ENCODE peak calls at places on chromosomes 3 and 15, in six cellular contexts. One of them, this sample, is unnamed.

GRCh38 chr3:10336761-10337160 is 15.8 kb upstream of the SEC13 start:
- DNase-seq in ovary: no peak
- DNase-seq in spleen: peak
- DNase-seq in uterus: no peak
- DNase-seq in body of pancreas: no peak
- DNase-seq in endothelial cell of umbilical vein: no peak
- DNase-seq in this sample: no peak

GRCh38 chr3:23940775-23941174 is 4.3 kb upstream of the NR1D2 start:
- DNase-seq in endothelial cell of umbilical vein: no peak
- DNase-seq in body of pancreas: no peak
- DNase-seq in spleen: no peak
- DNase-seq in ovary: no peak
- DNase-seq in uterus: no peak
- DNase-seq in this sample: no peak

GRCh38 chr3:151044706-151045105 is 40.8 kb upstream of the MED12L start:
- DNase-seq in spleen: no peak
- DNase-seq in endothelial cell of umbilical vein: no peak
- DNase-seq in body of pancreas: no peak
- DNase-seq in ovary: no peak
- DNase-seq in uterus: no peak
- DNase-seq in this sample: no peak

GRCh38 chr15:87207945-87208580 is 1048.5 kb downstream of the NTRK3 start:
- DNase-seq in uterus: no peak
- DNase-seq in body of pancreas: no peak
- DNase-seq in endothelial cell of umbilical vein: no peak
- DNase-seq in ovary: no peak
- DNase-seq in spleen: no peak
- DNase-seq in this sample: no peak

GRCh38 chr3:172314616-172315015 is 133.6 kb downstream of the GHSR start:
- DNase-seq in uterus: no peak
- DNase-seq in endothelial cell of umbilical vein: no peak
- DNase-seq in ovary: no peak
- DNase-seq in body of pancreas: no peak
- DNase-seq in spleen: no peak
- DNase-seq in this sample: no peak

GRCh38 chr3:72338942-72339749 is 509.1 kb downstream of the SHQ1 start:
- DNase-seq in uterus: peak
- DNase-seq in spleen: peak
- DNase-seq in ovary: no peak
- DNase-seq in body of pancreas: peak
- DNase-seq in endothelial cell of umbilical vein: peak
- DNase-seq in this sample: no peak

GRCh38 chr15:62474771-62475124 is 309.7 kb upstream of the C2CD4B start:
- DNase-seq in uterus: no peak
- DNase-seq in body of pancreas: no peak
- DNase-seq in endothelial cell of umbilical vein: no peak
- DNase-seq in spleen: no peak
- DNase-seq in ovary: no peak
- DNase-seq in this sample: no peak

GRCh38 chr3:156675744-156676466 is 1.5 kb downstream of the TIPARP start:
- DNase-seq in body of pancreas: peak
- DNase-seq in uterus: peak
- DNase-seq in spleen: no peak
- DNase-seq in ovary: peak
- DNase-seq in endothelial cell of umbilical vein: peak
- DNase-seq in this sample: peak

GRCh38 chr15:99257107-99257750 is 5.9 kb downstream of the LRRC28 start:
- DNase-seq in body of pancreas: no peak
- DNase-seq in spleen: no peak
- DNase-seq in endothelial cell of umbilical vein: no peak
- DNase-seq in uterus: no peak
- DNase-seq in ovary: no peak
- DNase-seq in this sample: no peak

DNA sequence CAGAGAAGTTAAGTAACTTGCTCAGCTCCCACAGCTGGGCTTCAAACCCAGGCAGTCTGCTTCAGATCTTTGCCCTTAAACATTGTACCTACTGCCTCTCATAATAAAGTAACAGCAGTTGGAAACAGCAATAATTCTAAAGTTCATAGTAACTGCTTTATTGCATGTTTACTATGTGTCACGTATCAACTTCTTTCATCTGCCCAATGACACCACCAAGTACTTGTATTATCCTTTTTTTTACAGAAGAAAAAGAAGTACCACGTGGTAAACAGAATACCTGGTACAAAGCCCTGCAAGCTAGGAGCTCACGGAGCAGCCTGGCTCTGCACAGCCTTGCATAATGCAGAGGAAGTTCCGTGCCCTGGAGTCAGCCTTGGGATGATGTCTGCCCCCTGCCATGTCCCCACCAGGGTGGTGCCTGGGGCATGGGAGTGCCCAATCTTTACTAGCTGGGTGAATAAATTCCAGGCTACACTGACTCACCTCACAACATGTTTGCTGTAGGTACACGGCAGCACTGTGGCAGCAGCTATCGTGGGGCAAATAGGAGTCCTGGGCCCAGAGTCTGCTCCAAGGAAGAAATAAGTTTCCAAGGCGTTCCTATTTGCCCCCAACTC is 77.2 kb downstream of the LDHAL6B start:
- DNase-seq in body of pancreas: no peak
- DNase-seq in endothelial cell of umbilical vein: no peak
- DNase-seq in uterus: no peak
- DNase-seq in spleen: no peak
- DNase-seq in ovary: no peak
- DNase-seq in this sample: peak
- TF ChIP-seq POLR2A in body of pancreas: no peak
- TF ChIP-seq POLR2A in endothelial cell of umbilical vein: no peak
- TF ChIP-seq POLR2A in uterus: no peak
- TF ChIP-seq POLR2A in spleen: no peak
- TF ChIP-seq POLR2A in ovary: no peak
- TF ChIP-seq POLR2A in this sample: no peak

GRCh38 chr3:152276688-152277087 is 8.0 kb downstream of the MBNL1 start:
- DNase-seq in uterus: no peak
- DNase-seq in endothelial cell of umbilical vein: no peak
- DNase-seq in body of pancreas: no peak
- DNase-seq in ovary: no peak
- DNase-seq in spleen: no peak
- DNase-seq in this sample: no peak

GRCh38 chr3:152279474-152279873 is 10.7 kb downstream of the MBNL1 start:
- DNase-seq in spleen: no peak
- DNase-seq in body of pancreas: no peak
- DNase-seq in endothelial cell of umbilical vein: no peak
- DNase-seq in ovary: no peak
- DNase-seq in uterus: no peak
- DNase-seq in this sample: no peak

GRCh38 chr3:152280539-152280938 is 11.8 kb downstream of the MBNL1 start:
- DNase-seq in uterus: no peak
- DNase-seq in endothelial cell of umbilical vein: no peak
- DNase-seq in spleen: no peak
- DNase-seq in body of pancreas: no peak
- DNase-seq in ovary: no peak
- DNase-seq in this sample: no peak

GRCh38 chr3:152277198-152277597 is 8.5 kb downstream of the MBNL1 start:
- DNase-seq in spleen: no peak
- DNase-seq in ovary: no peak
- DNase-seq in body of pancreas: no peak
- DNase-seq in endothelial cell of umbilical vein: no peak
- DNase-seq in uterus: no peak
- DNase-seq in this sample: no peak

DNA sequence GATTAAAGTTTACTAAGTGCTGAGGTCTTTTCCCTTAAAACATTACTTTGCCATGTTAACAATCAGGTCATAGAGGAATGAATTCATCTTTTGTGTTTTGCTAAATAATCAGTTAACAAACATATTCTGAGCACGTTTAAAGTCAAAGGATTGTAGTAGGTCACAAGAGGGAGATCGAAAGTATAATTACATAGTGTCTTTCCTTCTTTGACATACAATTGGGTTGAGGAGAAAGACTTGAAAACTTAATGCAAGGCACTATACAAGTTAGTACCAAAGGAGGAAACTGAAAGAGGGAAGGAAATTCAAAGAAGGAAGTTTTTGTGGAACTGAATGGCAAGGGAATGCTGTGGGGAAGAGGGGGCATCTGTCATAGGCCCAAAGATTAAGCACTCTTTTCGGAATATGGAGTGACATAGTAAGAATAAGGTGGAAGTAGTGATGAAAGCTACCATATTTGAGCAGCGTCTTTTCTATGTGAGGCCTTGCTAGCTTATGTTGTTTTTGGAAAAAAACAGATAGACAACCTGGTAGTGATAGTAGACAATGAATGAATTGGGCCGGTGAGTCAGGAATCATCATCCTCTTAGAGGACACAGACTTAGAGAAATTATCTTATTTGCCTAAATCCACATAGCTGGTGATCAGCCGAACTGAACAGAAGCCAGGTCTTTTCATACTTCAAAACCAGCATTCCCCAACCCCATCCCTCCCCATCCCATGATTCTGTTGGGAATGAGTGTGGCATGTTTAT is 10.1 kb downstream of the MBNL1 start:
- DNase-seq in ovary: no peak
- DNase-seq in spleen: no peak
- DNase-seq in endothelial cell of umbilical vein: no peak
- DNase-seq in uterus: no peak
- DNase-seq in body of pancreas: no peak
- DNase-seq in this sample: no peak
- H3K4me3 ChIP-seq in ovary: no peak
- H3K4me3 ChIP-seq in spleen: no peak
- H3K4me3 ChIP-seq in endothelial cell of umbilical vein: no peak
- H3K4me3 ChIP-seq in uterus: no peak
- H3K4me3 ChIP-seq in body of pancreas: no peak
- H3K4me3 ChIP-seq in this sample: no peak

GRCh38 chr15:27250223-27250622 is 279.2 kb downstream of the GABRG3 start:
- DNase-seq in ovary: no peak
- DNase-seq in body of pancreas: no peak
- DNase-seq in endothelial cell of umbilical vein: no peak
- DNase-seq in spleen: no peak
- DNase-seq in uterus: no peak
- DNase-seq in this sample: no peak
- TF ChIP-seq CTCF in ovary: no peak
- TF ChIP-seq CTCF in body of pancreas: no peak
- TF ChIP-seq CTCF in endothelial cell of umbilical vein: no peak
- TF ChIP-seq CTCF in spleen: no peak
- TF ChIP-seq CTCF in uterus: no peak
- TF ChIP-seq CTCF in this sample: no peak

DNA sequence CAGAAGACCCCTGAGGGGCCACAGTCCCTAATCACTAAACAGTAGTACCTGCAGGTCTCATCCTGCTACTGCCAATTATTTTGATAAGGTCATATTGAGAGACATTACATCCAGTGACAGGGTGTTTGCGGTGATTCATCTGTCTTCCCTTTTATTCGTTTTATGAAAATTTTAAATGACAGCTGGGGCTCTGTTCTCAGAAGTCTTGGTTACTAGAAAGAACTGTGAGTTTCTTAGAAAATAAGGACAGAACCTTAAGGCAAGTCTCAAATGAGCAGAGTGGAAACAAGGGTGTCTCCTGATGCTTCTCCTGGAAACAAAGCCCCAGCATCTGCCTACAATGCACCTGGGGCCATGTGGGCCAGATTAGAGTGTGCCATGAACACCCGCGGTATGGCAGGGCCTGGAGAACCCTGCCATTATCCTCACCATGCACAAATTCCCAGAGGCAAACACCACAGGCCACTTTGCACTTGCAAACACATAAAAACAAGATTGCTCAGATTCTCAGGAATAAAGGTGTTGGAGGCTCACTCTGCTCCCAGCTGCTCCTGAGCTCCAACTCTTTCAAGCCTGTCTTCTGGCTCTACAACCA is 66.3 kb upstream of the IQSEC1 start:
- DNase-seq in uterus: no peak
- DNase-seq in body of pancreas: peak
- DNase-seq in ovary: no peak
- DNase-seq in endothelial cell of umbilical vein: no peak
- DNase-seq in spleen: peak
- DNase-seq in this sample: peak
- TF ChIP-seq POLR2A in uterus: no peak
- TF ChIP-seq POLR2A in body of pancreas: no peak
- TF ChIP-seq POLR2A in ovary: no peak
- TF ChIP-seq POLR2A in endothelial cell of umbilical vein: no peak
- TF ChIP-seq POLR2A in spleen: no peak
- TF ChIP-seq POLR2A in this sample: no peak

DNA sequence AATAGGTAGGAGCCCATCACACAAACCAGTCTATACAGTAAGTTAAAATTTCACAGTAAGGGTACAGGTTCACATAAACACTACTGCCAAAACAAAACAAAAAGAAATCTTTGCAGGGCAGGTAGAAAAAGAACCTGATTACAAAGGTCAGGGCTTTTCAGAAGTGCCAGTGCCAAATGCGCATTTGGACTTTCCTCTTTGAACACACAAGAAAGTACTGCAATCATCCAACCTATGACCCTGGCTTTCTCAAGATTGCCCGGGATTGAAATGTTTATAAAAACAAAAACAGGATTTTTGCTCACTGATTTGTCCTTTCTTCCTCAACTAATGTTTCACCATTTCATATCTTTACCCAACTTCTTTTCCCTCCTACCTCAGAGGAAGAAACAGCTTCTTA is 47.4 kb downstream of the CBLB start:
- DNase-seq in body of pancreas: peak
- DNase-seq in spleen: no peak
- DNase-seq in ovary: no peak
- DNase-seq in endothelial cell of umbilical vein: no peak
- DNase-seq in uterus: no peak
- DNase-seq in this sample: no peak
- H3K4me3 ChIP-seq in body of pancreas: no peak
- H3K4me3 ChIP-seq in spleen: no peak
- H3K4me3 ChIP-seq in ovary: no peak
- H3K4me3 ChIP-seq in endothelial cell of umbilical vein: no peak
- H3K4me3 ChIP-seq in uterus: no peak
- H3K4me3 ChIP-seq in this sample: no peak